ENCODE peak calls at places on chromosomes 7 and 10, in nine cellular contexts. One of them, this sample, is unnamed.

GRCh38 chr10:50452603-50453002 is 171.2 kb downstream of the SGMS1 start:
- DNase-seq in AG04450: no peak
- DNase-seq in body of pancreas: no peak
- DNase-seq in CD8-positive, alpha-beta T cell: no peak
- DNase-seq in pancreas: no peak
- DNase-seq in breast epithelium: no peak
- DNase-seq in gastrocnemius medialis: no peak
- DNase-seq in dorsolateral prefrontal cortex: no peak
- DNase-seq in heart left ventricle: no peak
- DNase-seq in this sample: no peak

GRCh38 chr7:12094365-12094921 is 116.7 kb upstream of the TMEM106B start:
- DNase-seq in breast epithelium: no peak
- DNase-seq in gastrocnemius medialis: no peak
- DNase-seq in AG04450: no peak
- DNase-seq in CD8-positive, alpha-beta T cell: no peak
- DNase-seq in body of pancreas: no peak
- DNase-seq in heart left ventricle: no peak
- DNase-seq in dorsolateral prefrontal cortex: no peak
- DNase-seq in pancreas: no peak
- DNase-seq in this sample: no peak

GRCh38 chr7:69166979-69167516 is 431.2 kb upstream of the AUTS2 start:
- DNase-seq in heart left ventricle: no peak
- DNase-seq in dorsolateral prefrontal cortex: no peak
- DNase-seq in breast epithelium: no peak
- DNase-seq in body of pancreas: no peak
- DNase-seq in gastrocnemius medialis: no peak
- DNase-seq in pancreas: no peak
- DNase-seq in AG04450: no peak
- DNase-seq in CD8-positive, alpha-beta T cell: no peak
- DNase-seq in this sample: no peak

GRCh38 chr10:101572785-101573184 is 15.3 kb downstream of the POLL start:
- DNase-seq in AG04450: no peak
- DNase-seq in heart left ventricle: no peak
- DNase-seq in CD8-positive, alpha-beta T cell: no peak
- DNase-seq in body of pancreas: no peak
- DNase-seq in breast epithelium: no peak
- DNase-seq in pancreas: no peak
- DNase-seq in gastrocnemius medialis: no peak
- DNase-seq in dorsolateral prefrontal cortex: no peak
- DNase-seq in this sample: no peak

GRCh38 chr7:89605362-89605761 is 548.9 kb upstream of the STEAP1 start:
- DNase-seq in breast epithelium: no peak
- DNase-seq in dorsolateral prefrontal cortex: no peak
- DNase-seq in body of pancreas: no peak
- DNase-seq in heart left ventricle: no peak
- DNase-seq in gastrocnemius medialis: no peak
- DNase-seq in CD8-positive, alpha-beta T cell: no peak
- DNase-seq in AG04450: no peak
- DNase-seq in pancreas: no peak
- DNase-seq in this sample: no peak

GRCh38 chr7:132239422-132239994 is 336.8 kb downstream of the PLXNA4 start:
- DNase-seq in gastrocnemius medialis: no peak
- DNase-seq in breast epithelium: no peak
- DNase-seq in body of pancreas: no peak
- DNase-seq in heart left ventricle: no peak
- DNase-seq in dorsolateral prefrontal cortex: no peak
- DNase-seq in pancreas: no peak
- DNase-seq in CD8-positive, alpha-beta T cell: no peak
- DNase-seq in AG04450: no peak
- DNase-seq in this sample: no peak

GRCh38 chr7:101705327-101705726 is 76.2 kb upstream of the MYL10 start:
- DNase-seq in body of pancreas: no peak
- DNase-seq in AG04450: no peak
- DNase-seq in CD8-positive, alpha-beta T cell: no peak
- DNase-seq in dorsolateral prefrontal cortex: no peak
- DNase-seq in heart left ventricle: no peak
- DNase-seq in gastrocnemius medialis: no peak
- DNase-seq in breast epithelium: no peak
- DNase-seq in pancreas: no peak
- DNase-seq in this sample: no peak

GRCh38 chr7:106590209-106590816 is 70.6 kb downstream of the CCDC71L start:
- DNase-seq in heart left ventricle: no peak
- DNase-seq in breast epithelium: no peak
- DNase-seq in pancreas: no peak
- DNase-seq in body of pancreas: no peak
- DNase-seq in gastrocnemius medialis: no peak
- DNase-seq in AG04450: no peak
- DNase-seq in dorsolateral prefrontal cortex: no peak
- DNase-seq in CD8-positive, alpha-beta T cell: no peak
- DNase-seq in this sample: no peak

GRCh38 chr7:70527489-70527888 is 604.5 kb upstream of the GALNT17 start:
- DNase-seq in AG04450: no peak
- DNase-seq in pancreas: no peak
- DNase-seq in gastrocnemius medialis: no peak
- DNase-seq in CD8-positive, alpha-beta T cell: no peak
- DNase-seq in breast epithelium: no peak
- DNase-seq in heart left ventricle: no peak
- DNase-seq in dorsolateral prefrontal cortex: no peak
- DNase-seq in body of pancreas: no peak
- DNase-seq in this sample: no peak

GRCh38 chr7:46859963-46860475 is 721.9 kb downstream of the TNS3 start:
- DNase-seq in gastrocnemius medialis: no peak
- DNase-seq in breast epithelium: no peak
- DNase-seq in dorsolateral prefrontal cortex: peak; percentile 60
- DNase-seq in CD8-positive, alpha-beta T cell: no peak
- DNase-seq in heart left ventricle: peak; percentile 41
- DNase-seq in AG04450: no peak
- DNase-seq in body of pancreas: no peak
- DNase-seq in pancreas: no peak
- DNase-seq in this sample: no peak

GRCh38 chr7:17046666-17047065 is 164.9 kb upstream of the AGR3 start:
- DNase-seq in pancreas: no peak
- DNase-seq in AG04450: no peak
- DNase-seq in gastrocnemius medialis: no peak
- DNase-seq in dorsolateral prefrontal cortex: no peak
- DNase-seq in body of pancreas: no peak
- DNase-seq in breast epithelium: no peak
- DNase-seq in heart left ventricle: no peak
- DNase-seq in CD8-positive, alpha-beta T cell: no peak
- DNase-seq in this sample: peak; percentile 39

GRCh38 chr10:31739759-31740158 is 188.9 kb downstream of the ARHGAP12 start:
- DNase-seq in heart left ventricle: peak; percentile 47
- DNase-seq in AG04450: no peak
- DNase-seq in dorsolateral prefrontal cortex: no peak
- DNase-seq in gastrocnemius medialis: no peak
- DNase-seq in body of pancreas: no peak
- DNase-seq in breast epithelium: no peak
- DNase-seq in pancreas: no peak
- DNase-seq in CD8-positive, alpha-beta T cell: no peak
- DNase-seq in this sample: no peak

GRCh38 chr10:96244354-96244753 is 27.0 kb downstream of the BLNK start:
- DNase-seq in breast epithelium: no peak
- DNase-seq in AG04450: no peak
- DNase-seq in gastrocnemius medialis: no peak
- DNase-seq in dorsolateral prefrontal cortex: no peak
- DNase-seq in body of pancreas: no peak
- DNase-seq in CD8-positive, alpha-beta T cell: no peak
- DNase-seq in pancreas: no peak
- DNase-seq in heart left ventricle: no peak
- DNase-seq in this sample: no peak

GRCh38 chr7:155581954-155582353 is 35.6 kb upstream of the CNPY1 start:
- DNase-seq in AG04450: no peak
- DNase-seq in gastrocnemius medialis: no peak
- DNase-seq in dorsolateral prefrontal cortex: no peak
- DNase-seq in CD8-positive, alpha-beta T cell: no peak
- DNase-seq in breast epithelium: peak; percentile 6
- DNase-seq in pancreas: no peak
- DNase-seq in heart left ventricle: no peak
- DNase-seq in body of pancreas: no peak
- DNase-seq in this sample: no peak

GRCh38 chr7:87316846-87317545 is 28.5 kb upstream of the CROT start:
- DNase-seq in heart left ventricle: no peak
- DNase-seq in AG04450: peak; percentile 94
- DNase-seq in CD8-positive, alpha-beta T cell: no peak
- DNase-seq in dorsolateral prefrontal cortex: no peak
- DNase-seq in breast epithelium: no peak
- DNase-seq in gastrocnemius medialis: no peak
- DNase-seq in body of pancreas: no peak
- DNase-seq in pancreas: no peak
- DNase-seq in this sample: no peak

GRCh38 chr10:60917331-60918280 is 26.4 kb downstream of the RHOBTB1 start:
- DNase-seq in CD8-positive, alpha-beta T cell: no peak
- DNase-seq in body of pancreas: no peak
- DNase-seq in heart left ventricle: no peak
- DNase-seq in dorsolateral prefrontal cortex: no peak
- DNase-seq in AG04450: no peak
- DNase-seq in gastrocnemius medialis: no peak
- DNase-seq in pancreas: no peak
- DNase-seq in breast epithelium: no peak
- DNase-seq in this sample: no peak

GRCh38 chr10:60913657-60914056 is 30.3 kb downstream of the RHOBTB1 start:
- DNase-seq in body of pancreas: no peak
- DNase-seq in pancreas: no peak
- DNase-seq in breast epithelium: no peak
- DNase-seq in AG04450: no peak
- DNase-seq in gastrocnemius medialis: no peak
- DNase-seq in dorsolateral prefrontal cortex: no peak
- DNase-seq in heart left ventricle: no peak
- DNase-seq in CD8-positive, alpha-beta T cell: no peak
- DNase-seq in this sample: no peak

GRCh38 chr10:60914676-60915075 is 29.3 kb downstream of the RHOBTB1 start:
- DNase-seq in dorsolateral prefrontal cortex: no peak
- DNase-seq in breast epithelium: no peak
- DNase-seq in AG04450: peak; percentile 89
- DNase-seq in pancreas: no peak
- DNase-seq in heart left ventricle: peak; percentile 34
- DNase-seq in gastrocnemius medialis: no peak
- DNase-seq in body of pancreas: no peak
- DNase-seq in CD8-positive, alpha-beta T cell: no peak
- DNase-seq in this sample: no peak

GRCh38 chr10:60913091-60913490 is 30.9 kb downstream of the RHOBTB1 start:
- DNase-seq in body of pancreas: no peak
- DNase-seq in breast epithelium: no peak
- DNase-seq in pancreas: no peak
- DNase-seq in gastrocnemius medialis: no peak
- DNase-seq in CD8-positive, alpha-beta T cell: no peak
- DNase-seq in dorsolateral prefrontal cortex: no peak
- DNase-seq in AG04450: no peak
- DNase-seq in heart left ventricle: no peak
- DNase-seq in this sample: no peak

GRCh38 chr10:60916025-60916424 is 28.0 kb downstream of the RHOBTB1 start:
- DNase-seq in gastrocnemius medialis: no peak
- DNase-seq in breast epithelium: no peak
- DNase-seq in AG04450: no peak
- DNase-seq in dorsolateral prefrontal cortex: no peak
- DNase-seq in body of pancreas: no peak
- DNase-seq in heart left ventricle: no peak
- DNase-seq in pancreas: no peak
- DNase-seq in CD8-positive, alpha-beta T cell: no peak
- DNase-seq in this sample: no peak
- TF ChIP-seq CTCF in gastrocnemius medialis: no peak
- TF ChIP-seq CTCF in breast epithelium: no peak
- TF ChIP-seq CTCF in AG04450: no peak
- TF ChIP-seq CTCF in dorsolateral prefrontal cortex: no peak
- TF ChIP-seq CTCF in body of pancreas: no peak
- TF ChIP-seq CTCF in heart left ventricle: no peak
- TF ChIP-seq CTCF in pancreas: no peak
- TF ChIP-seq CTCF in CD8-positive, alpha-beta T cell: no peak
- TF ChIP-seq CTCF in this sample: no peak

DNA sequence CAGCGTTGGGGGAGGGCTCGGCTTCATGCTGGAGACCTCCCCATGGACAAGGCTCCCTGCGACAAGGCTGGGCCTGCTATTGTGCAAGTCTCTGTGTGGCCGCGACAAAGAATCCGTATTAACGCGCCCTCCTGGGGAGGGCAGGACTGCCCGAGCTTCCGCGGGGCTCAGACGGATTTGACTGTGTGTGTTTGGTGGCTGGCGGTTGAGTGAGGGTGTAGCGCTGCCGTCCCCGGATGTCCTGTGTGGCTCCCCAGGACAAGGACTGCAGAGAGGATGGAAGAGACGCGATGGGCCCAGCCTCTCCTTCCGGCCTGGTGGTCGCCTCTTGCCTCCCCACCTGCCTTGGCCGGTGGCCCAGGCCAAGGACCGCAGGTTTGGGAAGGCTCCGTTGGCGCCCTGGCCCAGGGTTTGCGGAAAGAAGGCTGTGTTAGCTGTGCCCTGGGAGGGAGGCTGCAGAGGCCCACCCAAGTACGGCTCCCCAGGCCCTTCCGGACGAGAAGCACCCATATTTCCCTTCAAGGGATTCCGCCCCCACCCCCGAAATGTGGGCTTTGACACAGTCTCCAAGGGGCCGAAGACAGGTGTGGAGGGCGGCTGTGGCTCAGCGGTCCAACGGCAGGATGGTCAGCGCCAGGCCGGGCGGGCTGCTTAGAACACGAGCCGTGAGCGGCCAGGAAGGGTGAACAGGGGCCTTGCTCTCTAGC is 2.3 kb downstream of the UNCX start:
- DNase-seq in pancreas: peak; percentile 56
- DNase-seq in body of pancreas: no peak
- DNase-seq in dorsolateral prefrontal cortex: no peak
- DNase-seq in AG04450: no peak
- DNase-seq in breast epithelium: no peak
- DNase-seq in heart left ventricle: no peak
- DNase-seq in gastrocnemius medialis: no peak
- DNase-seq in CD8-positive, alpha-beta T cell: no peak
- DNase-seq in this sample: no peak
- H3K27me3 ChIP-seq in pancreas: peaks cover 30% of the 10 kb centered on the region
- H3K27me3 ChIP-seq in body of pancreas: no peaks in the 10 kb centered on the region
- H3K27me3 ChIP-seq in dorsolateral prefrontal cortex: peaks cover 86% of the 10 kb centered on the region
- H3K27me3 ChIP-seq in AG04450: peaks cover 73% of the 10 kb centered on the region
- H3K27me3 ChIP-seq in breast epithelium: peaks cover 92% of the 10 kb centered on the region
- H3K27me3 ChIP-seq in heart left ventricle: peaks cover 95% of the 10 kb centered on the region
- H3K27me3 ChIP-seq in gastrocnemius medialis: peaks cover 80% of the 10 kb centered on the region
- H3K27me3 ChIP-seq in CD8-positive, alpha-beta T cell: peaks cover 35% of the 10 kb centered on the region
- H3K27me3 ChIP-seq in this sample: peaks cover 45% of the 10 kb centered on the region

DNA sequence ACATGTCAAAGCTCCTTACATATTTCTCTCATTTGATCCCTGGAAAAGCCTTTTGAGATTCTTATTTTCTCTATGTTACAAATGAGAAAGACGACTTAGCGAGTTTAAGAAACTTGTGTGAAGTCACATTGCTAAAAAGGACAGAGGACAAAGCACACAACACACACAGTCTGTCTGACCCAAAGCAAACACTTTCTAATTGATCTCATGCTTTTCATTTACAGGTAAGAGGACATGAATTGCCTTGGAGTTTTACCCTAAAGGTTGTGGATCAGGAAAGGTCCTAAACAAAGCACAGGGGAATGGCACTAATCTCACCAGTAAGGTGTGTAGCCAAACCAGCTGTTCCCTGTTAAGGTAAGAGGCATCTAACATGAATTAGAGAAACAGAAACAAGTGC is 18.7 kb downstream of the SLC35G1 start:
- DNase-seq in body of pancreas: no peak
- DNase-seq in dorsolateral prefrontal cortex: no peak
- DNase-seq in heart left ventricle: no peak
- DNase-seq in AG04450: no peak
- DNase-seq in breast epithelium: no peak
- DNase-seq in CD8-positive, alpha-beta T cell: no peak
- DNase-seq in gastrocnemius medialis: no peak
- DNase-seq in pancreas: no peak
- DNase-seq in this sample: no peak
- H3K27ac ChIP-seq in body of pancreas: no peak overlapping the region
- H3K27ac ChIP-seq in dorsolateral prefrontal cortex: no peak overlapping the region
- H3K27ac ChIP-seq in heart left ventricle: no peak overlapping the region
- H3K27ac ChIP-seq in AG04450: no peak overlapping the region
- H3K27ac ChIP-seq in breast epithelium: no peak overlapping the region
- H3K27ac ChIP-seq in CD8-positive, alpha-beta T cell: no peak overlapping the region
- H3K27ac ChIP-seq in gastrocnemius medialis: no peak overlapping the region
- H3K27ac ChIP-seq in pancreas: no peak overlapping the region
- H3K27ac ChIP-seq in this sample: no peak overlapping the region

GRCh38 chr10:11161910-11162309 is 144.2 kb downstream of the CELF2 start:
- DNase-seq in breast epithelium: no peak
- DNase-seq in gastrocnemius medialis: no peak
- DNase-seq in body of pancreas: no peak
- DNase-seq in pancreas: no peak
- DNase-seq in CD8-positive, alpha-beta T cell: no peak
- DNase-seq in AG04450: no peak
- DNase-seq in dorsolateral prefrontal cortex: no peak
- DNase-seq in heart left ventricle: no peak
- DNase-seq in this sample: no peak
- TF ChIP-seq CTCF in breast epithelium: no peak
- TF ChIP-seq CTCF in gastrocnemius medialis: no peak
- TF ChIP-seq CTCF in body of pancreas: no peak
- TF ChIP-seq CTCF in pancreas: no peak
- TF ChIP-seq CTCF in CD8-positive, alpha-beta T cell: no peak
- TF ChIP-seq CTCF in AG04450: no peak
- TF ChIP-seq CTCF in dorsolateral prefrontal cortex: no peak
- TF ChIP-seq CTCF in heart left ventricle: no peak
- TF ChIP-seq CTCF in this sample: no peak